ENCODE peak calls at places on chromosomes 11 and 22, in eight cellular contexts. One of them, this sample, is unnamed.
A peak's percentile ranks its signal among the peaks of the same experiment; 100 is the strongest.

GRCh38 chr11:70032470-70032795 is 45.7 kb upstream of the ANO1 start:
- DNase-seq in HT1080: no peak
- DNase-seq in HFFc6: no peak
- DNase-seq in germinal center: no peak
- DNase-seq in stimulated activated CD4-positive, alpha-beta T cell treated with anti-CD3 and anti-CD28 coated beads, Interleukin-12 subunit alpha, Interleukin-12 subunit beta, amount 100 ng/mL, for 48 hours: no peak
- DNase-seq in NCI-H2081: no peak
- DNase-seq in cardiac muscle cell: no peak
- DNase-seq in cardiac fibroblast: no peak
- DNase-seq in this sample: no peak

GRCh38 chr11:112470355-112470754 is 209.7 kb upstream of the PLET1 start:
- DNase-seq in HT1080: peak; percentile 38
- DNase-seq in HFFc6: no peak
- DNase-seq in germinal center: no peak
- DNase-seq in stimulated activated CD4-positive, alpha-beta T cell treated with anti-CD3 and anti-CD28 coated beads, Interleukin-12 subunit alpha, Interleukin-12 subunit beta, amount 100 ng/mL, for 48 hours: no peak
- DNase-seq in NCI-H2081: no peak
- DNase-seq in cardiac muscle cell: peak; percentile 6
- DNase-seq in cardiac fibroblast: no peak
- DNase-seq in this sample: no peak

GRCh38 chr11:65184146-65184545 is 2.4 kb downstream of the CAPN1 start:
- DNase-seq in HT1080: no peak
- DNase-seq in HFFc6: no peak
- DNase-seq in germinal center: no peak
- DNase-seq in stimulated activated CD4-positive, alpha-beta T cell treated with anti-CD3 and anti-CD28 coated beads, Interleukin-12 subunit alpha, Interleukin-12 subunit beta, amount 100 ng/mL, for 48 hours: no peak
- DNase-seq in NCI-H2081: no peak
- DNase-seq in cardiac muscle cell: no peak
- DNase-seq in cardiac fibroblast: no peak
- DNase-seq in this sample: no peak

GRCh38 chr11:19597194-19597593 is 115.4 kb upstream of the NAV2 start:
- DNase-seq in HT1080: no peak
- DNase-seq in HFFc6: peak; percentile 93
- DNase-seq in germinal center: no peak
- DNase-seq in stimulated activated CD4-positive, alpha-beta T cell treated with anti-CD3 and anti-CD28 coated beads, Interleukin-12 subunit alpha, Interleukin-12 subunit beta, amount 100 ng/mL, for 48 hours: no peak
- DNase-seq in NCI-H2081: no peak
- DNase-seq in cardiac muscle cell: peak; percentile 50
- DNase-seq in cardiac fibroblast: peak; percentile 50
- DNase-seq in this sample: no peak

GRCh38 chr11:87473174-87473573 is 435.4 kb downstream of the TMEM135 start:
- DNase-seq in HT1080: peak; percentile 86
- DNase-seq in HFFc6: peak; percentile 84
- DNase-seq in germinal center: no peak
- DNase-seq in stimulated activated CD4-positive, alpha-beta T cell treated with anti-CD3 and anti-CD28 coated beads, Interleukin-12 subunit alpha, Interleukin-12 subunit beta, amount 100 ng/mL, for 48 hours: no peak
- DNase-seq in NCI-H2081: no peak
- DNase-seq in cardiac muscle cell: no peak
- DNase-seq in cardiac fibroblast: no peak
- DNase-seq in this sample: no peak

GRCh38 chr11:32043737-32044515 is 46.9 kb upstream of the RCN1 start:
- DNase-seq in HT1080: no peak
- DNase-seq in HFFc6: no peak
- DNase-seq in germinal center: no peak
- DNase-seq in stimulated activated CD4-positive, alpha-beta T cell treated with anti-CD3 and anti-CD28 coated beads, Interleukin-12 subunit alpha, Interleukin-12 subunit beta, amount 100 ng/mL, for 48 hours: no peak
- DNase-seq in NCI-H2081: no peak
- DNase-seq in cardiac muscle cell: peak; percentile 29
- DNase-seq in cardiac fibroblast: peak; percentile 37
- DNase-seq in this sample: no peak

GRCh38 chr11:115241899-115242298 is 262.3 kb downstream of the CADM1 start:
- DNase-seq in HT1080: no peak
- DNase-seq in HFFc6: no peak
- DNase-seq in germinal center: no peak
- DNase-seq in stimulated activated CD4-positive, alpha-beta T cell treated with anti-CD3 and anti-CD28 coated beads, Interleukin-12 subunit alpha, Interleukin-12 subunit beta, amount 100 ng/mL, for 48 hours: no peak
- DNase-seq in NCI-H2081: peak; percentile 27
- DNase-seq in cardiac muscle cell: no peak
- DNase-seq in cardiac fibroblast: no peak
- DNase-seq in this sample: no peak

GRCh38 chr22:37303821-37304274 is 21.5 kb downstream of the CYTH4 start:
- DNase-seq in HT1080: peak; percentile 96
- DNase-seq in HFFc6: peak; percentile 86
- DNase-seq in germinal center: no peak
- DNase-seq in stimulated activated CD4-positive, alpha-beta T cell treated with anti-CD3 and anti-CD28 coated beads, Interleukin-12 subunit alpha, Interleukin-12 subunit beta, amount 100 ng/mL, for 48 hours: peak; percentile 67
- DNase-seq in NCI-H2081: no peak
- DNase-seq in cardiac muscle cell: peak; percentile 79
- DNase-seq in cardiac fibroblast: peak; percentile 82
- DNase-seq in this sample: no peak

GRCh38 chr11:44574620-44575287 is 9.3 kb downstream of the CD82 start:
- DNase-seq in HT1080: peak; percentile 93
- DNase-seq in HFFc6: peak; percentile 87
- DNase-seq in germinal center: no peak
- DNase-seq in stimulated activated CD4-positive, alpha-beta T cell treated with anti-CD3 and anti-CD28 coated beads, Interleukin-12 subunit alpha, Interleukin-12 subunit beta, amount 100 ng/mL, for 48 hours: no peak
- DNase-seq in NCI-H2081: no peak
- DNase-seq in cardiac muscle cell: peak; percentile 92
- DNase-seq in cardiac fibroblast: peak; percentile 88
- DNase-seq in this sample: no peak

GRCh38 chr22:21698430-21699329 is 32.9 kb downstream of the PPIL2 start:
- DNase-seq in HT1080: no peak
- DNase-seq in HFFc6: peak; percentile 6
- DNase-seq in germinal center: no peak
- DNase-seq in stimulated activated CD4-positive, alpha-beta T cell treated with anti-CD3 and anti-CD28 coated beads, Interleukin-12 subunit alpha, Interleukin-12 subunit beta, amount 100 ng/mL, for 48 hours: no peak
- DNase-seq in NCI-H2081: no peak
- DNase-seq in cardiac muscle cell: peak; percentile 37
- DNase-seq in cardiac fibroblast: peak; percentile 40
- DNase-seq in this sample: no peak

GRCh38 chr22:23204125-23204488 is 23.8 kb downstream of the BCR start:
- DNase-seq in HT1080: no peak
- DNase-seq in HFFc6: no peak
- DNase-seq in germinal center: no peak
- DNase-seq in stimulated activated CD4-positive, alpha-beta T cell treated with anti-CD3 and anti-CD28 coated beads, Interleukin-12 subunit alpha, Interleukin-12 subunit beta, amount 100 ng/mL, for 48 hours: no peak
- DNase-seq in NCI-H2081: no peak
- DNase-seq in cardiac muscle cell: no peak
- DNase-seq in cardiac fibroblast: no peak
- DNase-seq in this sample: no peak

GRCh38 chr11:104763930-104764717 is 134.1 kb downstream of the CASP12 start:
- DNase-seq in HT1080: no peak
- DNase-seq in HFFc6: no peak
- DNase-seq in germinal center: no peak
- DNase-seq in stimulated activated CD4-positive, alpha-beta T cell treated with anti-CD3 and anti-CD28 coated beads, Interleukin-12 subunit alpha, Interleukin-12 subunit beta, amount 100 ng/mL, for 48 hours: no peak
- DNase-seq in NCI-H2081: no peak
- DNase-seq in cardiac muscle cell: no peak
- DNase-seq in cardiac fibroblast: no peak
- DNase-seq in this sample: no peak

GRCh38 chr22:37054600-37055365 is 3.2 kb downstream of the KCTD17 start:
- DNase-seq in HT1080: no peak
- DNase-seq in HFFc6: no peak
- DNase-seq in germinal center: no peak
- DNase-seq in stimulated activated CD4-positive, alpha-beta T cell treated with anti-CD3 and anti-CD28 coated beads, Interleukin-12 subunit alpha, Interleukin-12 subunit beta, amount 100 ng/mL, for 48 hours: no peak
- DNase-seq in NCI-H2081: no peak
- DNase-seq in cardiac muscle cell: no peak
- DNase-seq in cardiac fibroblast: no peak
- DNase-seq in this sample: no peak

GRCh38 chr11:14443642-14444041 is 56.0 kb downstream of the COPB1 start:
- DNase-seq in HT1080: peak; percentile 39
- DNase-seq in HFFc6: peak; percentile 79
- DNase-seq in germinal center: no peak
- DNase-seq in stimulated activated CD4-positive, alpha-beta T cell treated with anti-CD3 and anti-CD28 coated beads, Interleukin-12 subunit alpha, Interleukin-12 subunit beta, amount 100 ng/mL, for 48 hours: no peak
- DNase-seq in NCI-H2081: no peak
- DNase-seq in cardiac muscle cell: peak; percentile 45
- DNase-seq in cardiac fibroblast: peak; percentile 37
- DNase-seq in this sample: no peak

GRCh38 chr11:119727523-119728081 is 1.4 kb downstream of the NECTIN1 start:
- DNase-seq in HT1080: no peak
- DNase-seq in HFFc6: no peak
- DNase-seq in germinal center: peak; percentile 60
- DNase-seq in stimulated activated CD4-positive, alpha-beta T cell treated with anti-CD3 and anti-CD28 coated beads, Interleukin-12 subunit alpha, Interleukin-12 subunit beta, amount 100 ng/mL, for 48 hours: no peak
- DNase-seq in NCI-H2081: peak; percentile 14
- DNase-seq in cardiac muscle cell: no peak
- DNase-seq in cardiac fibroblast: peak; percentile 10
- DNase-seq in this sample: peak; percentile 56

GRCh38 chr11:116517077-116517476 is 255.7 kb downstream of the BUD13 start:
- DNase-seq in HT1080: no peak
- DNase-seq in HFFc6: no peak
- DNase-seq in germinal center: no peak
- DNase-seq in stimulated activated CD4-positive, alpha-beta T cell treated with anti-CD3 and anti-CD28 coated beads, Interleukin-12 subunit alpha, Interleukin-12 subunit beta, amount 100 ng/mL, for 48 hours: no peak
- DNase-seq in NCI-H2081: peak; percentile 8
- DNase-seq in cardiac muscle cell: no peak
- DNase-seq in cardiac fibroblast: no peak
- DNase-seq in this sample: no peak

GRCh38 chr11:82750643-82751139 is 17.0 kb upstream of the FAM181B start:
- DNase-seq in HT1080: no peak
- DNase-seq in HFFc6: no peak
- DNase-seq in germinal center: no peak
- DNase-seq in stimulated activated CD4-positive, alpha-beta T cell treated with anti-CD3 and anti-CD28 coated beads, Interleukin-12 subunit alpha, Interleukin-12 subunit beta, amount 100 ng/mL, for 48 hours: no peak
- DNase-seq in NCI-H2081: no peak
- DNase-seq in cardiac muscle cell: no peak
- DNase-seq in cardiac fibroblast: no peak
- DNase-seq in this sample: no peak

GRCh38 chr11:87602776-87603175 is 565.0 kb downstream of the TMEM135 start:
- DNase-seq in HT1080: no peak
- DNase-seq in HFFc6: no peak
- DNase-seq in germinal center: no peak
- DNase-seq in stimulated activated CD4-positive, alpha-beta T cell treated with anti-CD3 and anti-CD28 coated beads, Interleukin-12 subunit alpha, Interleukin-12 subunit beta, amount 100 ng/mL, for 48 hours: no peak
- DNase-seq in NCI-H2081: no peak
- DNase-seq in cardiac muscle cell: no peak
- DNase-seq in cardiac fibroblast: no peak
- DNase-seq in this sample: no peak

GRCh38 chr11:43920598-43921419 is 21.6 kb upstream of the C11orf96 start:
- DNase-seq in HT1080: peak; percentile 99
- DNase-seq in HFFc6: peak; percentile 99
- DNase-seq in germinal center: no peak
- DNase-seq in stimulated activated CD4-positive, alpha-beta T cell treated with anti-CD3 and anti-CD28 coated beads, Interleukin-12 subunit alpha, Interleukin-12 subunit beta, amount 100 ng/mL, for 48 hours: no peak
- DNase-seq in NCI-H2081: no peak
- DNase-seq in cardiac muscle cell: peak; percentile 100
- DNase-seq in cardiac fibroblast: peak; percentile 100
- DNase-seq in this sample: no peak

GRCh38 chr22:44543362-44543761 is 45.3 kb upstream of the RTL6 start:
- DNase-seq in HT1080: no peak
- DNase-seq in HFFc6: no peak
- DNase-seq in germinal center: no peak
- DNase-seq in stimulated activated CD4-positive, alpha-beta T cell treated with anti-CD3 and anti-CD28 coated beads, Interleukin-12 subunit alpha, Interleukin-12 subunit beta, amount 100 ng/mL, for 48 hours: no peak
- DNase-seq in NCI-H2081: no peak
- DNase-seq in cardiac muscle cell: no peak
- DNase-seq in cardiac fibroblast: no peak
- DNase-seq in this sample: no peak

GRCh38 chr11:70500076-70500847 is 101.9 kb downstream of the CTTN start:
- DNase-seq in HT1080: no peak
- DNase-seq in HFFc6: no peak
- DNase-seq in germinal center: no peak
- DNase-seq in stimulated activated CD4-positive, alpha-beta T cell treated with anti-CD3 and anti-CD28 coated beads, Interleukin-12 subunit alpha, Interleukin-12 subunit beta, amount 100 ng/mL, for 48 hours: no peak
- DNase-seq in NCI-H2081: no peak
- DNase-seq in cardiac muscle cell: no peak
- DNase-seq in cardiac fibroblast: no peak
- DNase-seq in this sample: no peak

GRCh38 chr11:73972187-73972586 is 10.5 kb downstream of the UCP2 start:
- DNase-seq in HT1080: no peak
- DNase-seq in HFFc6: no peak
- DNase-seq in germinal center: no peak
- DNase-seq in stimulated activated CD4-positive, alpha-beta T cell treated with anti-CD3 and anti-CD28 coated beads, Interleukin-12 subunit alpha, Interleukin-12 subunit beta, amount 100 ng/mL, for 48 hours: no peak
- DNase-seq in NCI-H2081: no peak
- DNase-seq in cardiac muscle cell: no peak
- DNase-seq in cardiac fibroblast: no peak
- DNase-seq in this sample: no peak